ENCODE peak calls at places on chromosomes 11 and 22, in nine cellular contexts. One of them, this sample, is unnamed.

GRCh38 chr11:77147668-77148321 is 19.7 kb downstream of the MYO7A start:
- DNase-seq in CD4-positive, CD25-positive, alpha-beta regulatory T cell: peak; percentile 50
- DNase-seq in left ventricle myocardium inferior: no peak
- DNase-seq in mesendoderm: peak; percentile 52
- DNase-seq in upper lobe of right lung: no peak
- DNase-seq in GM23248: peak; percentile 53
- DNase-seq in IMR-90: no peak
- DNase-seq in neural progenitor cell: peak; percentile 89
- DNase-seq in endodermal cell: peak; percentile 87
- DNase-seq in this sample: no peak

GRCh38 chr11:13386567-13386966 is 76.5 kb downstream of the BTBD10 start:
- DNase-seq in CD4-positive, CD25-positive, alpha-beta regulatory T cell: no peak
- DNase-seq in left ventricle myocardium inferior: no peak
- DNase-seq in mesendoderm: peak; percentile 48
- DNase-seq in upper lobe of right lung: no peak
- DNase-seq in GM23248: no peak
- DNase-seq in IMR-90: no peak
- DNase-seq in neural progenitor cell: no peak
- DNase-seq in endodermal cell: no peak
- DNase-seq in this sample: no peak

GRCh38 chr11:58503361-58503856 is 4.5 kb downstream of the OR5B21 start:
- DNase-seq in CD4-positive, CD25-positive, alpha-beta regulatory T cell: no peak
- DNase-seq in left ventricle myocardium inferior: no peak
- DNase-seq in mesendoderm: no peak
- DNase-seq in upper lobe of right lung: no peak
- DNase-seq in GM23248: no peak
- DNase-seq in IMR-90: peak; percentile 61
- DNase-seq in neural progenitor cell: no peak
- DNase-seq in endodermal cell: no peak
- DNase-seq in this sample: no peak

GRCh38 chr22:20422965-20423635 is 14.5 kb downstream of the SCARF2 start:
- DNase-seq in CD4-positive, CD25-positive, alpha-beta regulatory T cell: no peak
- DNase-seq in left ventricle myocardium inferior: peak; percentile 80
- DNase-seq in mesendoderm: no peak
- DNase-seq in upper lobe of right lung: peak; percentile 64
- DNase-seq in GM23248: peak; percentile 73
- DNase-seq in IMR-90: no peak
- DNase-seq in neural progenitor cell: no peak
- DNase-seq in endodermal cell: no peak
- DNase-seq in this sample: peak; percentile 94

GRCh38 chr22:46537221-46537945 is at the start of gene CELSR1:
- DNase-seq in CD4-positive, CD25-positive, alpha-beta regulatory T cell: no peak
- DNase-seq in left ventricle myocardium inferior: peak; percentile 28
- DNase-seq in mesendoderm: peak; percentile 50
- DNase-seq in upper lobe of right lung: peak; percentile 94
- DNase-seq in GM23248: peak; percentile 50
- DNase-seq in IMR-90: peak; percentile 11
- DNase-seq in neural progenitor cell: peak; percentile 87
- DNase-seq in endodermal cell: peak; percentile 87
- DNase-seq in this sample: no peak

GRCh38 chr11:132472411-132473205 is 1059.7 kb downstream of the OPCML start:
- DNase-seq in CD4-positive, CD25-positive, alpha-beta regulatory T cell: no peak
- DNase-seq in left ventricle myocardium inferior: no peak
- DNase-seq in mesendoderm: no peak
- DNase-seq in upper lobe of right lung: no peak
- DNase-seq in GM23248: peak; percentile 77
- DNase-seq in IMR-90: no peak
- DNase-seq in neural progenitor cell: no peak
- DNase-seq in endodermal cell: no peak
- DNase-seq in this sample: peak; percentile 19

GRCh38 chr11:69267395-69267805 is 26.6 kb upstream of the MYEOV start:
- DNase-seq in CD4-positive, CD25-positive, alpha-beta regulatory T cell: no peak
- DNase-seq in left ventricle myocardium inferior: no peak
- DNase-seq in mesendoderm: no peak
- DNase-seq in upper lobe of right lung: peak; percentile 60
- DNase-seq in GM23248: no peak
- DNase-seq in IMR-90: no peak
- DNase-seq in neural progenitor cell: peak; percentile 58
- DNase-seq in endodermal cell: no peak
- DNase-seq in this sample: no peak

GRCh38 chr22:43391306-43391705 is 20.5 kb upstream of the MPPED1 start:
- DNase-seq in CD4-positive, CD25-positive, alpha-beta regulatory T cell: no peak
- DNase-seq in left ventricle myocardium inferior: no peak
- DNase-seq in mesendoderm: no peak
- DNase-seq in upper lobe of right lung: peak; percentile 15
- DNase-seq in GM23248: no peak
- DNase-seq in IMR-90: no peak
- DNase-seq in neural progenitor cell: no peak
- DNase-seq in endodermal cell: peak; percentile 22
- DNase-seq in this sample: no peak

GRCh38 chr11:113411536-113411935 is 24.0 kb downstream of the ANKK1 start:
- DNase-seq in CD4-positive, CD25-positive, alpha-beta regulatory T cell: no peak
- DNase-seq in left ventricle myocardium inferior: no peak
- DNase-seq in mesendoderm: no peak
- DNase-seq in upper lobe of right lung: no peak
- DNase-seq in GM23248: no peak
- DNase-seq in IMR-90: no peak
- DNase-seq in neural progenitor cell: no peak
- DNase-seq in endodermal cell: no peak
- DNase-seq in this sample: no peak

GRCh38 chr11:78200553-78200952 is 11.8 kb downstream of the USP35 start:
- DNase-seq in CD4-positive, CD25-positive, alpha-beta regulatory T cell: no peak
- DNase-seq in left ventricle myocardium inferior: no peak
- DNase-seq in mesendoderm: no peak
- DNase-seq in upper lobe of right lung: peak; percentile 58
- DNase-seq in GM23248: no peak
- DNase-seq in IMR-90: no peak
- DNase-seq in neural progenitor cell: no peak
- DNase-seq in endodermal cell: no peak
- DNase-seq in this sample: no peak

GRCh38 chr11:65636108-65636809 is 1.6 kb upstream of the SIPA1 start:
- DNase-seq in CD4-positive, CD25-positive, alpha-beta regulatory T cell: no peak
- DNase-seq in left ventricle myocardium inferior: no peak
- DNase-seq in mesendoderm: no peak
- DNase-seq in upper lobe of right lung: no peak
- DNase-seq in GM23248: no peak
- DNase-seq in IMR-90: no peak
- DNase-seq in neural progenitor cell: no peak
- DNase-seq in endodermal cell: no peak
- DNase-seq in this sample: no peak

GRCh38 chr11:7511405-7511804 is 2.4 kb upstream of the PPFIBP2 start:
- DNase-seq in CD4-positive, CD25-positive, alpha-beta regulatory T cell: no peak
- DNase-seq in left ventricle myocardium inferior: peak; percentile 63
- DNase-seq in mesendoderm: no peak
- DNase-seq in upper lobe of right lung: no peak
- DNase-seq in GM23248: no peak
- DNase-seq in IMR-90: no peak
- DNase-seq in neural progenitor cell: no peak
- DNase-seq in endodermal cell: no peak
- DNase-seq in this sample: peak; percentile 73

GRCh38 chr11:129639300-129639699 is 176.3 kb upstream of the TMEM45B start:
- DNase-seq in CD4-positive, CD25-positive, alpha-beta regulatory T cell: peak; percentile 35
- DNase-seq in left ventricle myocardium inferior: no peak
- DNase-seq in mesendoderm: no peak
- DNase-seq in upper lobe of right lung: no peak
- DNase-seq in GM23248: peak; percentile 97
- DNase-seq in IMR-90: peak; percentile 99
- DNase-seq in neural progenitor cell: no peak
- DNase-seq in endodermal cell: no peak
- DNase-seq in this sample: no peak

GRCh38 chr11:95916049-95916448 is 7.9 kb downstream of the MTMR2 start:
- DNase-seq in CD4-positive, CD25-positive, alpha-beta regulatory T cell: no peak
- DNase-seq in left ventricle myocardium inferior: no peak
- DNase-seq in mesendoderm: no peak
- DNase-seq in upper lobe of right lung: no peak
- DNase-seq in GM23248: no peak
- DNase-seq in IMR-90: no peak
- DNase-seq in neural progenitor cell: no peak
- DNase-seq in endodermal cell: no peak
- DNase-seq in this sample: no peak

GRCh38 chr11:103946793-103947565 is 89.5 kb upstream of the DDI1 start:
- DNase-seq in CD4-positive, CD25-positive, alpha-beta regulatory T cell: no peak
- DNase-seq in left ventricle myocardium inferior: no peak
- DNase-seq in mesendoderm: no peak
- DNase-seq in upper lobe of right lung: no peak
- DNase-seq in GM23248: peak; percentile 42
- DNase-seq in IMR-90: peak; percentile 12
- DNase-seq in neural progenitor cell: no peak
- DNase-seq in endodermal cell: no peak
- DNase-seq in this sample: no peak

GRCh38 chr11:102604011-102604410 is 21.1 kb downstream of the MMP20 start:
- DNase-seq in CD4-positive, CD25-positive, alpha-beta regulatory T cell: no peak
- DNase-seq in left ventricle myocardium inferior: no peak
- DNase-seq in mesendoderm: peak; percentile 80
- DNase-seq in upper lobe of right lung: no peak
- DNase-seq in GM23248: no peak
- DNase-seq in IMR-90: no peak
- DNase-seq in neural progenitor cell: no peak
- DNase-seq in endodermal cell: no peak
- DNase-seq in this sample: no peak
- H3K27ac ChIP-seq in CD4-positive, CD25-positive, alpha-beta regulatory T cell: no peak overlapping the region
- H3K27ac ChIP-seq in left ventricle myocardium inferior: no peak overlapping the region
- H3K27ac ChIP-seq in mesendoderm: no peak overlapping the region
- H3K27ac ChIP-seq in upper lobe of right lung: no peak overlapping the region
- H3K27ac ChIP-seq in GM23248: no peak overlapping the region
- H3K27ac ChIP-seq in IMR-90: no peak overlapping the region
- H3K27ac ChIP-seq in neural progenitor cell: no peak overlapping the region
- H3K27ac ChIP-seq in endodermal cell: no peak overlapping the region
- H3K27ac ChIP-seq in this sample: no peak overlapping the region

DNA sequence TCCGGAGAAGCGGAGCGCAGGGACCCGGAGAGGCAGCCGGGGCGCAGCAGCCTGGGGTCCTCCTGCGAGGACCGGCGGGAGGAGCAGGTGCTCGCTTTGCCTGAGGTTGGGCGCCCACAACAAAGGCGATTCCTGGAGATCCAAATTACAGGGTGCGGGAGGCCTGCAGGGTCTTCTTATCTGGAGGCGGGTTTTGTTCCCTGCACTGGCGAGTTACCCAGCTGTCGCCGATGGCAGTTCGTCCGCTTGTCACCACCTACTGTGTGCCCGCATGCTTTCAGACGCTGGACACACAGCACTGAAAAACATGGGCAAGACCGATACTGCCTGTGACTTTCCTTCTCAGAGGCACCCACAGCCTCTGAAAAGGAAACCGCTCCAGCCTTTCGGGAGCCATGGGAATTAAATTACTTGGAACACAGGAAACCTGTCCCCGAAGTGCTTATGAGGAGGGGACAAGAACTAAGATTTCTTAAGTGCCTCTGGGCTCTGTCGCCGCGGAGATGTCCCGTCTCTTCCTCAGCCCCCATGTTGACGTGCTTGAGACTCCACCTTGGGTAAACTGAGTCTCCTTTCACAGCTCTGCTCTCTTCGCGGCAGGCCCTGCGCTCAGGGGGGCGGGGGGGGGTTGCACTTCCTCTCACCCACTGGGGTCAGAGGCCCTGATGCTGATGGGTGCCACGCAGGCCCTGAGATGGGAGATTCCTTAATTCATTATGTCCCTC is 1.3 kb upstream of the ZFTA start:
- DNase-seq in CD4-positive, CD25-positive, alpha-beta regulatory T cell: no peak
- DNase-seq in left ventricle myocardium inferior: no peak
- DNase-seq in mesendoderm: no peak
- DNase-seq in upper lobe of right lung: no peak
- DNase-seq in GM23248: peak; percentile 24
- DNase-seq in IMR-90: no peak
- DNase-seq in neural progenitor cell: peak; percentile 64
- DNase-seq in endodermal cell: peak; percentile 76
- DNase-seq in this sample: no peak
- H3K27ac ChIP-seq in CD4-positive, CD25-positive, alpha-beta regulatory T cell: no peak overlapping the region
- H3K27ac ChIP-seq in left ventricle myocardium inferior: peak overlapping the region; percentile 91
- H3K27ac ChIP-seq in mesendoderm: no peak overlapping the region
- H3K27ac ChIP-seq in upper lobe of right lung: peak overlapping the region; percentile 55
- H3K27ac ChIP-seq in GM23248: no peak overlapping the region
- H3K27ac ChIP-seq in IMR-90: no peak overlapping the region
- H3K27ac ChIP-seq in neural progenitor cell: peak overlapping the region; percentile 67
- H3K27ac ChIP-seq in endodermal cell: peak overlapping the region; percentile 70
- H3K27ac ChIP-seq in this sample: no peak overlapping the region

DNA sequence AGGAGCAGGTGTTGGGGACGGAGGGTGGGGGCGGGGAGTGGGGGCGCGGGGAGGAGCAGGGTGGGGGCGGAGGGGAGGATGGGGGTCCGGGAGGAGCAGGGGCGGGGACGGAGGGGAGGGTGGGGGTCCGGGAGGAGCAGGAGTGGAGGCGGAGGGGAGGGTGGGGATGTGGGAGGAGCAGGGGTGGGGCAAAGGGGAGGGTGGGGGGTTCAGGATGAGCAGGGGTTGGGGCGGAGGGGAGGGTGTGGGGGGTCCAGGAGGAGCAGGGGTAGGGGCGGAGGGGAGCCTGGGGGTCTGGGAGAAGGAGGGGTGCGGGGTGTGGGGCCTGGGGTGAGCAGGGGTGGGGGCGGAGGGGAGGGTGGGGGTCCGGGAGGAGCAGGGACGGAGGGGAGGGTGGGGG is 17.1 kb downstream of the CRELD2 start:
- DNase-seq in CD4-positive, CD25-positive, alpha-beta regulatory T cell: peak; percentile 50
- DNase-seq in left ventricle myocardium inferior: no peak
- DNase-seq in mesendoderm: no peak
- DNase-seq in upper lobe of right lung: no peak
- DNase-seq in GM23248: no peak
- DNase-seq in IMR-90: no peak
- DNase-seq in neural progenitor cell: no peak
- DNase-seq in endodermal cell: no peak
- DNase-seq in this sample: no peak
- H3K27ac ChIP-seq in CD4-positive, CD25-positive, alpha-beta regulatory T cell: peak overlapping the region; percentile 96
- H3K27ac ChIP-seq in left ventricle myocardium inferior: peak overlapping the region; percentile 97
- H3K27ac ChIP-seq in mesendoderm: no peak overlapping the region
- H3K27ac ChIP-seq in upper lobe of right lung: peak overlapping the region; percentile 95
- H3K27ac ChIP-seq in GM23248: no peak overlapping the region
- H3K27ac ChIP-seq in IMR-90: no peak overlapping the region
- H3K27ac ChIP-seq in neural progenitor cell: no peak overlapping the region
- H3K27ac ChIP-seq in endodermal cell: no peak overlapping the region
- H3K27ac ChIP-seq in this sample: no peak overlapping the region

GRCh38 chr22:39177791-39178190 is 25.3 kb upstream of the CBX7 start:
- DNase-seq in CD4-positive, CD25-positive, alpha-beta regulatory T cell: no peak
- DNase-seq in left ventricle myocardium inferior: peak; percentile 58
- DNase-seq in mesendoderm: no peak
- DNase-seq in upper lobe of right lung: no peak
- DNase-seq in GM23248: no peak
- DNase-seq in IMR-90: no peak
- DNase-seq in neural progenitor cell: no peak
- DNase-seq in endodermal cell: peak; percentile 55
- DNase-seq in this sample: no peak

GRCh38 chr22:39179841-39180335 is 27.4 kb upstream of the CBX7 start:
- DNase-seq in CD4-positive, CD25-positive, alpha-beta regulatory T cell: no peak
- DNase-seq in left ventricle myocardium inferior: no peak
- DNase-seq in mesendoderm: peak; percentile 77
- DNase-seq in upper lobe of right lung: no peak
- DNase-seq in GM23248: no peak
- DNase-seq in IMR-90: no peak
- DNase-seq in neural progenitor cell: peak; percentile 34
- DNase-seq in endodermal cell: peak; percentile 90
- DNase-seq in this sample: no peak

GRCh38 chr22:39178206-39179111 is 26.0 kb upstream of the CBX7 start:
- DNase-seq in CD4-positive, CD25-positive, alpha-beta regulatory T cell: peak; percentile 31
- DNase-seq in left ventricle myocardium inferior: no peak
- DNase-seq in mesendoderm: no peak
- DNase-seq in upper lobe of right lung: no peak
- DNase-seq in GM23248: peak; percentile 76
- DNase-seq in IMR-90: peak; percentile 43
- DNase-seq in neural progenitor cell: no peak
- DNase-seq in endodermal cell: no peak
- DNase-seq in this sample: no peak

GRCh38 chr22:39180566-39180965 is 28.1 kb upstream of the CBX7 start:
- DNase-seq in CD4-positive, CD25-positive, alpha-beta regulatory T cell: no peak
- DNase-seq in left ventricle myocardium inferior: no peak
- DNase-seq in mesendoderm: no peak
- DNase-seq in upper lobe of right lung: no peak
- DNase-seq in GM23248: no peak
- DNase-seq in IMR-90: no peak
- DNase-seq in neural progenitor cell: no peak
- DNase-seq in endodermal cell: no peak
- DNase-seq in this sample: no peak

GRCh38 chr22:39179401-39179827 is 26.9 kb upstream of the CBX7 start:
- DNase-seq in CD4-positive, CD25-positive, alpha-beta regulatory T cell: no peak
- DNase-seq in left ventricle myocardium inferior: no peak
- DNase-seq in mesendoderm: peak; percentile 87
- DNase-seq in upper lobe of right lung: no peak
- DNase-seq in GM23248: no peak
- DNase-seq in IMR-90: no peak
- DNase-seq in neural progenitor cell: peak; percentile 72
- DNase-seq in endodermal cell: peak; percentile 93
- DNase-seq in this sample: no peak
- H3K27ac ChIP-seq in CD4-positive, CD25-positive, alpha-beta regulatory T cell: no peak overlapping the region
- H3K27ac ChIP-seq in left ventricle myocardium inferior: peak overlapping the region; percentile 88
- H3K27ac ChIP-seq in mesendoderm: no peak overlapping the region
- H3K27ac ChIP-seq in upper lobe of right lung: no peak overlapping the region
- H3K27ac ChIP-seq in GM23248: no peak overlapping the region
- H3K27ac ChIP-seq in IMR-90: no peak overlapping the region
- H3K27ac ChIP-seq in neural progenitor cell: no peak overlapping the region
- H3K27ac ChIP-seq in endodermal cell: no peak overlapping the region
- H3K27ac ChIP-seq in this sample: no peak overlapping the region

This sample was measured in substantia nigra.